ENCODE peak calls at places on chromosome 14, in five cellular contexts. G, L, F, K and M are unnamed samples.

GRCh38 chr14:103074699-103075341 is 9.2 kb upstream of the LBHD2 start:
- DNase-seq in G (peak), L (no peak), K (peak), F (peak), M (peak)

GRCh38 chr14:21669284-21669683 is 4.3 kb downstream of the OR4E1 start:
- DNase-seq in F (no peak), K (no peak), G (no peak), L (no peak), M (no peak)

GRCh38 chr14:102922490-102923200 is at the start of gene AMN:
- DNase-seq in G (peak), F (no peak), K (peak), L (no peak), M (no peak)

GRCh38 chr14:104099096-104100041 is 13.9 kb downstream of the ASPG start:
- DNase-seq in F (no peak), K (no peak), G (no peak), L (no peak), M (peak)

GRCh38 chr14:53605562-53605961 is 351.1 kb downstream of the BMP4 start:
- DNase-seq in L (no peak), G (no peak), K (no peak), F (no peak), M (no peak)

GRCh38 chr14:26702721-26703250 is 105.0 kb upstream of the NOVA1 start:
- DNase-seq in F (no peak), K (no peak), L (no peak), G (no peak), M (no peak)

GRCh38 chr14:64117671-64118402 is 176.3 kb downstream of the ESR2 start:
- DNase-seq in G (no peak), L (no peak), F (peak), K (no peak), M (no peak)

GRCh38 chr14:71250791-71251190 is 343.5 kb downstream of the PCNX1 start:
- DNase-seq in F (no peak), L (no peak), G (no peak), K (no peak), M (no peak)

GRCh38 chr14:35337074-35337556 is 44.9 kb downstream of the PSMA6 start:
- DNase-seq in G (no peak), L (no peak), K (no peak), F (no peak), M (no peak)

GRCh38 chr14:35337557-35338255 is 45.5 kb downstream of the PSMA6 start:
- DNase-seq in F (no peak), K (no peak), G (peak), L (no peak), M (no peak)

GRCh38 chr14:35333797-35334743 is 41.9 kb downstream of the PSMA6 start:
- DNase-seq in F (no peak), G (peak), L (no peak), K (no peak), M (peak)

GRCh38 chr14:35335388-35336092 is 43.4 kb downstream of the PSMA6 start:
- DNase-seq in L (no peak), G (peak), K (peak), F (peak), M (no peak)

GRCh38 chr14:35336171-35337073 is 44.2 kb downstream of the PSMA6 start:
- DNase-seq in L (peak), G (peak), K (peak), F (peak), M (peak)
- TF ChIP-seq EP300 in L (peak), G (no peak), K (peak), F (peak), M (peak)

DNA sequence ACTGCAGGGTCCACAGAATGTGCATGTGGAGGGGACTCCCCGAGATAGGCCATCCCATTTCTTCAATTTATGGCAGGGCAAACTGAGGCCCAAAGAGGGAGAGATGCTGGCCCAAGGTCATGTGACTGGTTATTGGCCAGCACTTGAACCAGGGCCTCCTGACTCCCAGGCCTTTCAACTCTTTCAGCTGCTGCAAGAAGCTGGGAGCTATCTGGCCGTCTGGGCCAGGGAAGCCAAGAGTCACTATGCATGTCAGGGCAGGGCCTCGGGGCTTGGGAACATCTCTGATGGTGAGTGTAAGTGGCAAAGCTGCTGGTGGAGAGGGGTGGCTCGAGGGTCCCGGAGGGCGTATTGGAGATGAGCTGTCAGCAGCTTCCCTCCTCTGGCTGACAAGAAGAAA is 9.5 kb upstream of the LTBP2 start:
- DNase-seq in L (no peak), F (no peak), K (no peak), G (no peak), M (no peak)
- TF ChIP-seq EP300 in L (no peak), F (no peak), K (no peak), G (no peak), M (no peak)

GRCh38 chr14:92848941-92849340 is 54.8 kb downstream of the GOLGA5 start:
- DNase-seq in G (peak), F (no peak), K (no peak), L (no peak), M (no peak)
- TF ChIP-seq EP300 in G (no peak), F (no peak), K (no peak), L (no peak), M (no peak)

GRCh38 chr14:100065942-100066574 is 836 bp downstream of the EVL start:
- DNase-seq in K (no peak), L (no peak), F (peak), G (no peak), M (no peak)
- TF ChIP-seq EP300 in K (no peak), L (no peak), F (no peak), G (no peak), M (no peak)

DNA sequence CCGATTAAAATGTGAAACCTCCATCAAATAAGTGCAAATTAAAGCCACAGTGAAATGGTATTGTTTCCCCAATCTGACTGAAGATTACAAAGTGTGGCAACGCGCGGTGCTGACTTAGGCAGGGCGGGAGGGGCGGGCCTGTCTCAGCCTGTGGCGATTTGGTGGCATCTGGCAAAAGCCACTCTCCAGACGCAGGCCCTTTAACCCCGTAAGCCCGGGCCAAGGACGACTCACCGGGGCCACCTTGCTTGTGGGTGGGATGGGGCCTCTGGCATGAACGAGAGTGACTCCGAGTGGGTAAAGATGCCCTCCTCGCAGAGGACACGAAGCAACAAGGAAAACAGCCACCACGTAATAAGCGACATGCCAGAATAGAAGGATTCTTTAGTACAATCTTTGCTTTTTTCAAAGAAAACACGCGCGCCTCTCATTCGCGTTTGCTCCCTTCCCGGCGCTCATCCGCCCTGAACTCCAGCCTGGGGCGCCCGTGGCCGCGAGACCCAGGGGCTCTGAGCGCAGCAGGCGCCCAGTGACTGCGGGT is 809 bp downstream of the DEGS2 start:
- DNase-seq in K (no peak), F (no peak), L (no peak), G (peak), M (no peak)
- TF ChIP-seq EP300 in K (no peak), F (no peak), L (no peak), G (no peak), M (no peak)

GRCh38 chr14:82445810-82446575 is 912.3 kb upstream of the SEL1L start:
- DNase-seq in G (no peak), K (no peak), F (no peak), L (no peak), M (no peak)
- TF ChIP-seq EP300 in G (no peak), K (no peak), F (no peak), L (no peak), M (no peak)